ENCODE peak calls at places on chromosomes 3 and 15, in four cellular contexts. S, H, V and F are unnamed samples.

GRCh38 chr3:178802993-178803693 is 266.9 kb downstream of the KCNMB2 start:
- DNase-seq in S (no peak), H (no peak), V (no peak), F (no peak)

GRCh38 chr15:70530906-70531305 is 232.5 kb downstream of the UACA start:
- DNase-seq in S (no peak), H (no peak), V (no peak), F (no peak)

GRCh38 chr15:78421241-78421994 is 16.6 kb upstream of the IREB2 start:
- DNase-seq in S (no peak), H (no peak), V (no peak), F (no peak)

GRCh38 chr3:170012683-170013400 is 25.0 kb upstream of the GPR160 start:
- DNase-seq in S (no peak), H (no peak), V (no peak), F (no peak)

GRCh38 chr15:69909719-69910444 is 187.8 kb downstream of the TLE3 start:
- DNase-seq in S (no peak), H (no peak), V (no peak), F (peak; percentile 14)

GRCh38 chr15:58247803-58248503 is 109.8 kb downstream of the AQP9 start:
- DNase-seq in S (no peak), H (no peak), V (no peak), F (no peak)

GRCh38 chr3:156605686-156606605 is 51.0 kb upstream of the SSR3 start:
- DNase-seq in S (no peak), H (no peak), V (no peak), F (peak; percentile 77)

GRCh38 chr3:141271279-141272033 is 39.8 kb downstream of the PXYLP1 start:
- DNase-seq in S (no peak), H (no peak), V (no peak), F (no peak)

GRCh38 chr3:176780766-176781165 is 416.5 kb downstream of the TBL1XR1 start:
- DNase-seq in S (no peak), H (no peak), V (no peak), F (no peak)

GRCh38 chr3:133494469-133494868 is 79.0 kb upstream of the CDV3 start:
- DNase-seq in S (no peak), H (no peak), V (no peak), F (peak; percentile 27)

GRCh38 chr3:100045696-100046095 is 68.6 kb downstream of the FILIP1L start:
- DNase-seq in S (peak; percentile 94), H (no peak), V (no peak), F (peak; percentile 31)

GRCh38 chr3:34009480-34009844 is 211.0 kb downstream of the PDCD6IP start:
- DNase-seq in S (no peak), H (no peak), V (no peak), F (no peak)

GRCh38 chr3:44981220-44981619 is 5.2 kb downstream of the EXOSC7 start:
- DNase-seq in S (peak; percentile 73), H (no peak), V (no peak), F (no peak)

GRCh38 chr3:142211034-142211433 is 14.4 kb downstream of the GK5 start:
- DNase-seq in S (no peak), H (no peak), V (no peak), F (no peak)

GRCh38 chr3:41199866-41200668 is 762 bp downstream of the CTNNB1 start:
- DNase-seq in S (no peak), H (peak; percentile 38), V (peak; percentile 39), F (peak; percentile 50)